ENCODE peak calls at places on chromosomes 4 and X, in eight cellular contexts. One of them, this sample, is unnamed. For H3K9me3, the result is how much of the 10 kb centered on the place peaks cover.

GRCh38 chr4:65461781-65462180 is 208.5 kb downstream of the EPHA5 start:
- DNase-seq in mucosa of descending colon: no peak
- DNase-seq in left ventricle myocardium inferior: no peak
- DNase-seq in transverse colon: no peak
- DNase-seq in sigmoid colon: no peak
- DNase-seq in heart left ventricle: no peak
- DNase-seq in WERI-Rb-1: no peak
- DNase-seq in tibial nerve: no peak
- DNase-seq in this sample: no peak

GRCh38 chrX:155027509-155028066 is 944 bp downstream of the FUNDC2 start:
- DNase-seq in mucosa of descending colon: peak
- DNase-seq in left ventricle myocardium inferior: no peak
- DNase-seq in transverse colon: no peak
- DNase-seq in sigmoid colon: peak
- DNase-seq in heart left ventricle: no peak
- DNase-seq in WERI-Rb-1: no peak
- DNase-seq in tibial nerve: no peak
- DNase-seq in this sample: peak

GRCh38 chr4:148717988-148718387 is 275.8 kb upstream of the NR3C2 start:
- DNase-seq in mucosa of descending colon: peak
- DNase-seq in left ventricle myocardium inferior: no peak
- DNase-seq in transverse colon: peak
- DNase-seq in sigmoid colon: no peak
- DNase-seq in heart left ventricle: no peak
- DNase-seq in WERI-Rb-1: no peak
- DNase-seq in tibial nerve: no peak
- DNase-seq in this sample: no peak

GRCh38 chr4:122716825-122717448 is 15.6 kb upstream of the BBS12 start:
- DNase-seq in mucosa of descending colon: peak
- DNase-seq in left ventricle myocardium inferior: peak
- DNase-seq in transverse colon: peak
- DNase-seq in sigmoid colon: peak
- DNase-seq in heart left ventricle: peak
- DNase-seq in WERI-Rb-1: peak
- DNase-seq in tibial nerve: peak
- DNase-seq in this sample: peak

GRCh38 chrX:19514791-19515614 is at the start of gene MAP3K15:
- DNase-seq in mucosa of descending colon: peak
- DNase-seq in left ventricle myocardium inferior: peak
- DNase-seq in transverse colon: peak
- DNase-seq in sigmoid colon: no peak
- DNase-seq in heart left ventricle: no peak
- DNase-seq in WERI-Rb-1: peak
- DNase-seq in tibial nerve: no peak
- DNase-seq in this sample: peak

GRCh38 chrX:49995021-49995731 is 72.8 kb downstream of the CLCN5 start:
- DNase-seq in mucosa of descending colon: no peak
- DNase-seq in left ventricle myocardium inferior: no peak
- DNase-seq in transverse colon: no peak
- DNase-seq in sigmoid colon: no peak
- DNase-seq in heart left ventricle: no peak
- DNase-seq in WERI-Rb-1: no peak
- DNase-seq in tibial nerve: no peak
- DNase-seq in this sample: peak

GRCh38 chr4:82785248-82786003 is 13.2 kb downstream of the SCD5 start:
- DNase-seq in mucosa of descending colon: no peak
- DNase-seq in left ventricle myocardium inferior: no peak
- DNase-seq in transverse colon: no peak
- DNase-seq in sigmoid colon: no peak
- DNase-seq in heart left ventricle: no peak
- DNase-seq in WERI-Rb-1: no peak
- DNase-seq in tibial nerve: no peak
- DNase-seq in this sample: peak

GRCh38 chrX:104427693-104428092 is 138.3 kb upstream of the IL1RAPL2 start:
- DNase-seq in mucosa of descending colon: no peak
- DNase-seq in left ventricle myocardium inferior: no peak
- DNase-seq in transverse colon: no peak
- DNase-seq in sigmoid colon: no peak
- DNase-seq in heart left ventricle: no peak
- DNase-seq in WERI-Rb-1: no peak
- DNase-seq in tibial nerve: no peak
- DNase-seq in this sample: peak

GRCh38 chrX:101803451-101803850 is 128.4 kb downstream of the ZMAT1 start:
- DNase-seq in mucosa of descending colon: peak
- DNase-seq in left ventricle myocardium inferior: no peak
- DNase-seq in transverse colon: no peak
- DNase-seq in sigmoid colon: no peak
- DNase-seq in heart left ventricle: no peak
- DNase-seq in WERI-Rb-1: no peak
- DNase-seq in tibial nerve: no peak
- DNase-seq in this sample: peak

GRCh38 chr4:154529737-154530136 is 20.5 kb downstream of the PLRG1 start:
- DNase-seq in mucosa of descending colon: no peak
- DNase-seq in left ventricle myocardium inferior: no peak
- DNase-seq in transverse colon: no peak
- DNase-seq in sigmoid colon: no peak
- DNase-seq in heart left ventricle: no peak
- DNase-seq in WERI-Rb-1: no peak
- DNase-seq in tibial nerve: no peak
- DNase-seq in this sample: no peak

GRCh38 chr4:47287735-47288134 is 175.8 kb downstream of the COMMD8 start:
- DNase-seq in mucosa of descending colon: no peak
- DNase-seq in left ventricle myocardium inferior: no peak
- DNase-seq in transverse colon: no peak
- DNase-seq in sigmoid colon: no peak
- DNase-seq in heart left ventricle: no peak
- DNase-seq in WERI-Rb-1: no peak
- DNase-seq in tibial nerve: no peak
- DNase-seq in this sample: peak

GRCh38 chr4:88792268-88792781 is 94.7 kb upstream of the NAP1L5 start:
- DNase-seq in mucosa of descending colon: no peak
- DNase-seq in left ventricle myocardium inferior: no peak
- DNase-seq in transverse colon: no peak
- DNase-seq in sigmoid colon: no peak
- DNase-seq in heart left ventricle: no peak
- DNase-seq in WERI-Rb-1: no peak
- DNase-seq in tibial nerve: no peak
- DNase-seq in this sample: no peak

GRCh38 chr4:119329837-119330620 is 8.1 kb upstream of the FABP2 start:
- DNase-seq in mucosa of descending colon: no peak
- DNase-seq in left ventricle myocardium inferior: no peak
- DNase-seq in transverse colon: no peak
- DNase-seq in sigmoid colon: no peak
- DNase-seq in heart left ventricle: no peak
- DNase-seq in WERI-Rb-1: peak
- DNase-seq in tibial nerve: no peak
- DNase-seq in this sample: no peak

GRCh38 chrX:37347420-37347819 is 1.7 kb upstream of the PRRG1 start:
- DNase-seq in mucosa of descending colon: no peak
- DNase-seq in left ventricle myocardium inferior: no peak
- DNase-seq in transverse colon: no peak
- DNase-seq in sigmoid colon: no peak
- DNase-seq in heart left ventricle: no peak
- DNase-seq in WERI-Rb-1: no peak
- DNase-seq in tibial nerve: no peak
- DNase-seq in this sample: peak

GRCh38 chr4:123977623-123978022 is 581.0 kb downstream of the SPRY1 start:
- DNase-seq in mucosa of descending colon: no peak
- DNase-seq in left ventricle myocardium inferior: no peak
- DNase-seq in transverse colon: no peak
- DNase-seq in sigmoid colon: no peak
- DNase-seq in heart left ventricle: no peak
- DNase-seq in WERI-Rb-1: no peak
- DNase-seq in tibial nerve: no peak
- DNase-seq in this sample: peak

GRCh38 chrX:107849747-107850478 is 24.2 kb downstream of the MID2 start:
- DNase-seq in mucosa of descending colon: no peak
- DNase-seq in left ventricle myocardium inferior: no peak
- DNase-seq in transverse colon: no peak
- DNase-seq in sigmoid colon: no peak
- DNase-seq in heart left ventricle: no peak
- DNase-seq in WERI-Rb-1: no peak
- DNase-seq in tibial nerve: no peak
- DNase-seq in this sample: no peak

GRCh38 chrX:85052636-85053343 is 49.1 kb downstream of the APOOL start:
- DNase-seq in mucosa of descending colon: no peak
- DNase-seq in left ventricle myocardium inferior: no peak
- DNase-seq in transverse colon: no peak
- DNase-seq in sigmoid colon: no peak
- DNase-seq in heart left ventricle: no peak
- DNase-seq in WERI-Rb-1: no peak
- DNase-seq in tibial nerve: no peak
- DNase-seq in this sample: peak

GRCh38 chr4:153471691-153472080 is 5.5 kb downstream of the TMEM131L start:
- DNase-seq in mucosa of descending colon: no peak
- DNase-seq in left ventricle myocardium inferior: no peak
- DNase-seq in transverse colon: no peak
- DNase-seq in sigmoid colon: no peak
- DNase-seq in heart left ventricle: no peak
- DNase-seq in WERI-Rb-1: no peak
- DNase-seq in tibial nerve: no peak
- DNase-seq in this sample: no peak

GRCh38 chr4:37876156-37876555 is 14.7 kb upstream of the TBC1D1 start:
- DNase-seq in mucosa of descending colon: peak
- DNase-seq in left ventricle myocardium inferior: no peak
- DNase-seq in transverse colon: no peak
- DNase-seq in sigmoid colon: no peak
- DNase-seq in heart left ventricle: no peak
- DNase-seq in WERI-Rb-1: no peak
- DNase-seq in tibial nerve: no peak
- DNase-seq in this sample: no peak

GRCh38 chr4:45716093-45716492 is 407.8 kb downstream of the GABRG1 start:
- DNase-seq in mucosa of descending colon: no peak
- DNase-seq in left ventricle myocardium inferior: no peak
- DNase-seq in transverse colon: no peak
- DNase-seq in sigmoid colon: no peak
- DNase-seq in heart left ventricle: no peak
- DNase-seq in WERI-Rb-1: no peak
- DNase-seq in tibial nerve: no peak
- DNase-seq in this sample: no peak
- H3K9me3 ChIP-seq in mucosa of descending colon: under half
- H3K9me3 ChIP-seq in left ventricle myocardium inferior: under half
- H3K9me3 ChIP-seq in transverse colon: under half
- H3K9me3 ChIP-seq in sigmoid colon: under half
- H3K9me3 ChIP-seq in heart left ventricle: under half
- H3K9me3 ChIP-seq in WERI-Rb-1: under half
- H3K9me3 ChIP-seq in tibial nerve: under half
- H3K9me3 ChIP-seq in this sample: under half

GRCh38 chr4:5888706-5889696 is 3.9 kb downstream of the CRMP1 start:
- DNase-seq in mucosa of descending colon: no peak
- DNase-seq in left ventricle myocardium inferior: no peak
- DNase-seq in transverse colon: no peak
- DNase-seq in sigmoid colon: no peak
- DNase-seq in heart left ventricle: no peak
- DNase-seq in WERI-Rb-1: no peak
- DNase-seq in tibial nerve: no peak
- DNase-seq in this sample: no peak
- H3K4me3 ChIP-seq in mucosa of descending colon: no peak
- H3K4me3 ChIP-seq in left ventricle myocardium inferior: peak
- H3K4me3 ChIP-seq in transverse colon: no peak
- H3K4me3 ChIP-seq in sigmoid colon: no peak
- H3K4me3 ChIP-seq in heart left ventricle: peak
- H3K4me3 ChIP-seq in WERI-Rb-1: peak
- H3K4me3 ChIP-seq in tibial nerve: no peak
- H3K4me3 ChIP-seq in this sample: peak

GRCh38 chrX:41475611-41476241 is 28.6 kb downstream of the NYX start:
- DNase-seq in mucosa of descending colon: no peak
- DNase-seq in left ventricle myocardium inferior: no peak
- DNase-seq in transverse colon: no peak
- DNase-seq in sigmoid colon: no peak
- DNase-seq in heart left ventricle: no peak
- DNase-seq in WERI-Rb-1: peak
- DNase-seq in tibial nerve: no peak
- DNase-seq in this sample: no peak

GRCh38 chrX:41478397-41478911 is 31.3 kb downstream of the NYX start:
- DNase-seq in mucosa of descending colon: no peak
- DNase-seq in left ventricle myocardium inferior: no peak
- DNase-seq in transverse colon: no peak
- DNase-seq in sigmoid colon: no peak
- DNase-seq in heart left ventricle: no peak
- DNase-seq in WERI-Rb-1: no peak
- DNase-seq in tibial nerve: no peak
- DNase-seq in this sample: no peak

GRCh38 chrX:41480508-41481260 is 33.5 kb downstream of the NYX start:
- DNase-seq in mucosa of descending colon: no peak
- DNase-seq in left ventricle myocardium inferior: no peak
- DNase-seq in transverse colon: no peak
- DNase-seq in sigmoid colon: no peak
- DNase-seq in heart left ventricle: no peak
- DNase-seq in WERI-Rb-1: no peak
- DNase-seq in tibial nerve: no peak
- DNase-seq in this sample: no peak

GRCh38 chrX:41482153-41482850 is 35.2 kb downstream of the NYX start:
- DNase-seq in mucosa of descending colon: no peak
- DNase-seq in left ventricle myocardium inferior: no peak
- DNase-seq in transverse colon: no peak
- DNase-seq in sigmoid colon: no peak
- DNase-seq in heart left ventricle: no peak
- DNase-seq in WERI-Rb-1: no peak
- DNase-seq in tibial nerve: no peak
- DNase-seq in this sample: no peak

DNA sequence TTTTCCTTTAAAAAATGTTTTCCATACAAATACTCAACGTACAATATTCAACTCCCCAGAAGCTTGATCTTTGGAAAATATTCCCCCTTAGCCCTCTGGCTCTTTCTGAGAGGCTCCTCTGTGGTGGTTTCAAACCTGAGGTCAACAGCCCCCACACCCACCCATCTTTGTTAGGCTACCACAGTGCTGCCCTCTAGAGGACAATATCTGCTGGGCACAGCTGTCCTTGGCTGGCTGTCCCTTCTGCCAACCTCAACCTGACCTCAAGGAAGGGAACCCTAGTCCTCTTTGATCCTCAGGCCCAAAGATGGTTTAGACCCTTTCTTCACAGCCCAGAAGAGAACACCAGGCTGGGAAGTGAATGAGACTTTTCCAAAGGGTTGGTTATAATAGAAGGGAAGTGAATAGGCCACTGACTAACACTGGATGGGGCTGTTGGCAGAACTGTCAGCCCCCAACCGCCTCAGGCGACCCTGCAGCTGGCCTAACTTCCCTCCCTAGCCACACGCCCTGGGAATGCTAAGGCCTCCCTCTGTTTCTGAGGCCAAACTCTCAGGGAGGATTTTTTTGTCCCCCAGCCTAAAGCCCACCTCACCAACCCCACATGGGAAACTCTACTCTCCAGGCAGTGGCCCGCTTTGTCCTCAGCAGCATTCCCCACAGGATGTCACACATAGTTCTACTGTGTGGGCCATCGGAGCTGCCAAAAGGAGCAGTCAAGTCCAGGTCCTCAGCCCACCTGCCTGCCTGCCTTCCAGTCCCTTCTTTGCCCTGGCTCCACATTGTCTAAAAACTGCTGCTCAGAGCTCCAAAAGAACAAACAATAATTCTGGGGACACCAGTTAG is 34.3 kb downstream of the NYX start:
- DNase-seq in mucosa of descending colon: peak
- DNase-seq in left ventricle myocardium inferior: no peak
- DNase-seq in transverse colon: no peak
- DNase-seq in sigmoid colon: no peak
- DNase-seq in heart left ventricle: no peak
- DNase-seq in WERI-Rb-1: peak
- DNase-seq in tibial nerve: no peak
- DNase-seq in this sample: peak
- TF ChIP-seq CTCF in mucosa of descending colon: no peak
- TF ChIP-seq CTCF in left ventricle myocardium inferior: peak
- TF ChIP-seq CTCF in transverse colon: no peak
- TF ChIP-seq CTCF in sigmoid colon: no peak
- TF ChIP-seq CTCF in heart left ventricle: no peak
- TF ChIP-seq CTCF in WERI-Rb-1: peak
- TF ChIP-seq CTCF in tibial nerve: no peak
- TF ChIP-seq CTCF in this sample: peak

GRCh38 chrX:97844161-97844560 is 960.5 kb downstream of the RPA4 start:
- DNase-seq in mucosa of descending colon: no peak
- DNase-seq in left ventricle myocardium inferior: no peak
- DNase-seq in transverse colon: no peak
- DNase-seq in sigmoid colon: no peak
- DNase-seq in heart left ventricle: no peak
- DNase-seq in WERI-Rb-1: no peak
- DNase-seq in tibial nerve: no peak
- DNase-seq in this sample: no peak
- H3K9me3 ChIP-seq in mucosa of descending colon: under half
- H3K9me3 ChIP-seq in left ventricle myocardium inferior: under half
- H3K9me3 ChIP-seq in transverse colon: under half
- H3K9me3 ChIP-seq in sigmoid colon: under half
- H3K9me3 ChIP-seq in heart left ventricle: under half
- H3K9me3 ChIP-seq in WERI-Rb-1: under half
- H3K9me3 ChIP-seq in tibial nerve: under half
- H3K9me3 ChIP-seq in this sample: under half

This sample was measured in A673.